ENCODE peak calls at places on chromosome 10, in five cellular contexts. A is progenitor cell of endocrine pancreas, J is NCI-H1092, D is NCI-H748 treated with DMSO at 0.1 percent for 48 hours, L is left lung. Z is an unnamed sample.

GRCh38 chr10:34758447-34758996 is 56.6 kb downstream of the PARD3 start:
- DNase-seq in A (no peak), J (no peak), D (no peak), L (no peak), Z (no peak)

GRCh38 chr10:34985146-34985545 is 105.0 kb downstream of the CUL2 start:
- DNase-seq in A (no peak), J (no peak), D (no peak), L (no peak), Z (no peak)

GRCh38 chr10:88028654-88029053 is 165.2 kb downstream of the PTEN start:
- DNase-seq in A (no peak), J (no peak), D (no peak), L (no peak), Z (no peak)

GRCh38 chr10:132006966-132007365 is 25.2 kb upstream of the BNIP3 start:
- DNase-seq in A (no peak), J (no peak), D (no peak), L (no peak), Z (no peak)

GRCh38 chr10:77350711-77351119 is 286.9 kb downstream of the KCNMA1 start:
- DNase-seq in A (no peak), J (no peak), D (no peak), L (no peak), Z (no peak)

GRCh38 chr10:124589491-124590006 is 127.9 kb downstream of the LHPP start:
- DNase-seq in A (no peak), J (peak; percentile 71), D (no peak), L (peak; percentile 77), Z (no peak)

GRCh38 chr10:10667466-10667865 is 350.2 kb upstream of the CELF2 start:
- DNase-seq in A (no peak), J (no peak), D (no peak), L (no peak), Z (no peak)

GRCh38 chr10:4246881-4247358 is 461.9 kb upstream of the KLF6 start:
- DNase-seq in A (no peak), J (no peak), D (no peak), L (no peak), Z (no peak)

GRCh38 chr10:131938681-131939080 is 37.9 kb downstream of the PPP2R2D start:
- DNase-seq in A (no peak), J (no peak), D (no peak), L (no peak), Z (no peak)

GRCh38 chr10:31581741-31582323 is 262.8 kb downstream of the ZEB1 start:
- DNase-seq in A (no peak), J (no peak), D (no peak), L (no peak), Z (no peak)

GRCh38 chr10:93542358-93542791 is 24.1 kb upstream of the FFAR4 start:
- DNase-seq in A (no peak), J (peak; percentile 50), D (peak; percentile 36), L (no peak), Z (no peak)

GRCh38 chr10:73941300-73941699 is 30.4 kb downstream of the PLAU start:
- DNase-seq in A (no peak), J (no peak), D (no peak), L (no peak), Z (no peak)

GRCh38 chr10:51698473-51699063 is 827 bp downstream of the CSTF2T start:
- DNase-seq in A (no peak), J (no peak), D (no peak), L (no peak), Z (no peak)

GRCh38 chr10:104026762-104027161 is 58.9 kb downstream of the COL17A1 start:
- DNase-seq in A (no peak), J (no peak), D (no peak), L (no peak), Z (no peak)

GRCh38 chr10:121662945-121663917 is 65.0 kb upstream of the FGFR2 start:
- DNase-seq in A (peak; percentile 23), J (no peak), D (peak; percentile 1), L (no peak), Z (no peak)

GRCh38 chr10:35640474-35640873 is 1.6 kb downstream of the FZD8 start:
- DNase-seq in A (peak; percentile 62), J (peak; percentile 20), D (peak; percentile 16), L (peak; percentile 86), Z (no peak)

GRCh38 chr10:80444646-80445319 is 9.3 kb upstream of the TSPAN14 start:
- DNase-seq in A (no peak), J (peak; percentile 0), D (no peak), L (peak; percentile 87), Z (no peak)

GRCh38 chr10:60280475-60280874 is 109.2 kb downstream of the ANK3 start:
- DNase-seq in A (no peak), J (no peak), D (no peak), L (no peak), Z (no peak)

GRCh38 chr10:124827474-124827873 is 25.9 kb downstream of the ABRAXAS2 start:
- DNase-seq in A (no peak), J (no peak), D (no peak), L (no peak), Z (no peak)

GRCh38 chr10:99859585-99859984 is 77.1 kb downstream of the ABCC2 start:
- DNase-seq in A (no peak), J (no peak), D (no peak), L (no peak), Z (no peak)

GRCh38 chr10:48722153-48722861 is 37.6 kb downstream of the WDFY4 start:
- DNase-seq in A (no peak), J (no peak), D (no peak), L (no peak), Z (no peak)

GRCh38 chr10:109852004-109852717 is 71.2 kb downstream of the XPNPEP1 start:
- DNase-seq in A (peak; percentile 70), J (peak; percentile 44), D (peak; percentile 27), L (peak; percentile 86), Z (no peak)

GRCh38 chr10:130109796-130110235 is 814 bp downstream of the C10orf143 start:
- DNase-seq in A (peak; percentile 61), J (peak; percentile 38), D (peak; percentile 47), L (no peak), Z (peak; percentile 5)

GRCh38 chr10:79359816-79360498 is 12.7 kb downstream of the PPIF start:
- DNase-seq in A (no peak), J (no peak), D (no peak), L (no peak), Z (no peak)

GRCh38 chr10:93180402-93181040 is 106.8 kb downstream of the CYP26A1 start:
- DNase-seq in A (no peak), J (no peak), D (no peak), L (no peak), Z (no peak)

GRCh38 chr10:8640878-8641277 is 586.4 kb downstream of the GATA3 start:
- DNase-seq in A (no peak), J (no peak), D (no peak), L (no peak), Z (no peak)

GRCh38 chr10:1151071-1152033 is 95.2 kb downstream of the WDR37 start:
- DNase-seq in A (no peak), J (no peak), D (no peak), L (no peak), Z (no peak)

GRCh38 chr10:33703897-33704825 is 369.7 kb upstream of the NRP1 start:
- DNase-seq in A (no peak), J (no peak), D (no peak), L (no peak), Z (no peak)

GRCh38 chr10:96073722-96074121 is 30.3 kb downstream of the CCNJ start:
- DNase-seq in A (no peak), J (no peak), D (no peak), L (no peak), Z (no peak)

GRCh38 chr10:99393683-99394082 is 36.7 kb downstream of the GOT1 start:
- DNase-seq in A (no peak), J (no peak), D (no peak), L (no peak), Z (no peak)

GRCh38 chr10:125848371-125848770 is 25.0 kb downstream of the BCCIP start:
- DNase-seq in A (no peak), J (no peak), D (no peak), L (no peak), Z (no peak)

Z was measured in NCI-H2081 treated with DMSO at 0.1 percent for 48 hours.